ENCODE peak calls at places on chromosomes 1 and 21, in five cellular contexts. One of them, this sample, is unnamed.

GRCh38 chr21:29555601-29556000 is 256.9 kb downstream of the BACH1 start:
- DNase-seq in K562: no peak
- DNase-seq in stomach: no peak
- DNase-seq in endothelial cell of umbilical vein: no peak
- DNase-seq in sigmoid colon: no peak
- DNase-seq in this sample: no peak

GRCh38 chr1:9835758-9836631 is 12.2 kb upstream of the CLSTN1 start:
- DNase-seq in K562: no peak
- DNase-seq in stomach: no peak
- DNase-seq in endothelial cell of umbilical vein: peak
- DNase-seq in sigmoid colon: peak
- DNase-seq in this sample: no peak

GRCh38 chr1:174352117-174352516 is 95.6 kb upstream of the GPR52 start:
- DNase-seq in K562: no peak
- DNase-seq in stomach: no peak
- DNase-seq in endothelial cell of umbilical vein: no peak
- DNase-seq in sigmoid colon: no peak
- DNase-seq in this sample: no peak

GRCh38 chr1:233448290-233448689 is 120.8 kb downstream of the MAP3K21 start:
- DNase-seq in K562: peak
- DNase-seq in stomach: no peak
- DNase-seq in endothelial cell of umbilical vein: no peak
- DNase-seq in sigmoid colon: no peak
- DNase-seq in this sample: no peak

GRCh38 chr1:32754282-32755097 is 51.9 kb upstream of the SYNC start:
- DNase-seq in K562: peak
- DNase-seq in stomach: peak
- DNase-seq in endothelial cell of umbilical vein: no peak
- DNase-seq in sigmoid colon: no peak
- DNase-seq in this sample: no peak

GRCh38 chr1:2935766-2936390 is 85.4 kb upstream of the ACTRT2 start:
- DNase-seq in K562: no peak
- DNase-seq in stomach: no peak
- DNase-seq in endothelial cell of umbilical vein: no peak
- DNase-seq in sigmoid colon: no peak
- DNase-seq in this sample: no peak

GRCh38 chr1:41152622-41153044 is 89.5 kb downstream of the SCMH1 start:
- DNase-seq in K562: no peak
- DNase-seq in stomach: no peak
- DNase-seq in endothelial cell of umbilical vein: no peak
- DNase-seq in sigmoid colon: peak
- DNase-seq in this sample: no peak

GRCh38 chr1:209899948-209900347 is 38.1 kb upstream of the SYT14 start:
- DNase-seq in K562: peak
- DNase-seq in stomach: no peak
- DNase-seq in endothelial cell of umbilical vein: peak
- DNase-seq in sigmoid colon: no peak
- DNase-seq in this sample: no peak

GRCh38 chr1:191160837-191161236 is 683.2 kb upstream of the BRINP3 start:
- DNase-seq in K562: no peak
- DNase-seq in stomach: no peak
- DNase-seq in endothelial cell of umbilical vein: no peak
- DNase-seq in sigmoid colon: no peak
- DNase-seq in this sample: no peak

GRCh38 chr1:6254691-6255090 is 6.2 kb downstream of the GPR153 start:
- DNase-seq in K562: no peak
- DNase-seq in stomach: no peak
- DNase-seq in endothelial cell of umbilical vein: no peak
- DNase-seq in sigmoid colon: no peak
- DNase-seq in this sample: no peak

GRCh38 chr1:203124546-203125317 is 2.8 kb upstream of the ADORA1 start:
- DNase-seq in K562: peak
- DNase-seq in stomach: no peak
- DNase-seq in endothelial cell of umbilical vein: no peak
- DNase-seq in sigmoid colon: no peak
- DNase-seq in this sample: no peak

GRCh38 chr1:246012271-246012854 is 494.7 kb downstream of the SMYD3 start:
- DNase-seq in K562: peak
- DNase-seq in stomach: no peak
- DNase-seq in endothelial cell of umbilical vein: peak
- DNase-seq in sigmoid colon: no peak
- DNase-seq in this sample: no peak

GRCh38 chr21:46324390-46325072 is 575 bp downstream of the PCNT start:
- DNase-seq in K562: peak
- DNase-seq in stomach: peak
- DNase-seq in endothelial cell of umbilical vein: peak
- DNase-seq in sigmoid colon: peak
- DNase-seq in this sample: peak

GRCh38 chr1:64000021-64000420 is 203.4 kb upstream of the UBE2U start:
- DNase-seq in K562: no peak
- DNase-seq in stomach: no peak
- DNase-seq in endothelial cell of umbilical vein: no peak
- DNase-seq in sigmoid colon: no peak
- DNase-seq in this sample: no peak

GRCh38 chr1:234978397-234979291 is 150.0 kb downstream of the TOMM20 start:
- DNase-seq in K562: peak
- DNase-seq in stomach: peak
- DNase-seq in endothelial cell of umbilical vein: peak
- DNase-seq in sigmoid colon: peak
- DNase-seq in this sample: no peak

GRCh38 chr1:19884312-19884711 is 2.1 kb downstream of the OTUD3 start:
- DNase-seq in K562: no peak
- DNase-seq in stomach: no peak
- DNase-seq in endothelial cell of umbilical vein: no peak
- DNase-seq in sigmoid colon: no peak
- DNase-seq in this sample: no peak

GRCh38 chr1:248243204-248243603 is 12.0 kb downstream of the OR2M4 start:
- DNase-seq in K562: peak
- DNase-seq in stomach: no peak
- DNase-seq in endothelial cell of umbilical vein: no peak
- DNase-seq in sigmoid colon: no peak
- DNase-seq in this sample: no peak

GRCh38 chr1:165659581-165659895 is 28.5 kb downstream of the MGST3 start:
- DNase-seq in K562: no peak
- DNase-seq in stomach: no peak
- DNase-seq in endothelial cell of umbilical vein: no peak
- DNase-seq in sigmoid colon: no peak
- DNase-seq in this sample: no peak

GRCh38 chr1:116433283-116434257 is 60.5 kb downstream of the ATP1A1 start:
- DNase-seq in K562: peak
- DNase-seq in stomach: peak
- DNase-seq in endothelial cell of umbilical vein: no peak
- DNase-seq in sigmoid colon: no peak
- DNase-seq in this sample: peak

GRCh38 chr1:213761845-213762407 is 225.8 kb upstream of the PROX1 start:
- DNase-seq in K562: no peak
- DNase-seq in stomach: no peak
- DNase-seq in endothelial cell of umbilical vein: peak
- DNase-seq in sigmoid colon: no peak
- DNase-seq in this sample: no peak

GRCh38 chr1:4180066-4180735 is 280.1 kb upstream of the C1orf174 start:
- DNase-seq in K562: no peak
- DNase-seq in stomach: no peak
- DNase-seq in endothelial cell of umbilical vein: no peak
- DNase-seq in sigmoid colon: no peak
- DNase-seq in this sample: peak

GRCh38 chr1:55718758-55719671 is 503.9 kb upstream of the USP24 start:
- DNase-seq in K562: no peak
- DNase-seq in stomach: peak
- DNase-seq in endothelial cell of umbilical vein: no peak
- DNase-seq in sigmoid colon: peak
- DNase-seq in this sample: peak

GRCh38 chr1:179366093-179366800 is 476 bp downstream of the AXDND1 start:
- DNase-seq in K562: no peak
- DNase-seq in stomach: no peak
- DNase-seq in endothelial cell of umbilical vein: no peak
- DNase-seq in sigmoid colon: no peak
- DNase-seq in this sample: no peak

GRCh38 chr21:34935868-34936267 is 113.2 kb downstream of the RUNX1 start:
- DNase-seq in K562: no peak
- DNase-seq in stomach: no peak
- DNase-seq in endothelial cell of umbilical vein: no peak
- DNase-seq in sigmoid colon: no peak
- DNase-seq in this sample: no peak

DNA sequence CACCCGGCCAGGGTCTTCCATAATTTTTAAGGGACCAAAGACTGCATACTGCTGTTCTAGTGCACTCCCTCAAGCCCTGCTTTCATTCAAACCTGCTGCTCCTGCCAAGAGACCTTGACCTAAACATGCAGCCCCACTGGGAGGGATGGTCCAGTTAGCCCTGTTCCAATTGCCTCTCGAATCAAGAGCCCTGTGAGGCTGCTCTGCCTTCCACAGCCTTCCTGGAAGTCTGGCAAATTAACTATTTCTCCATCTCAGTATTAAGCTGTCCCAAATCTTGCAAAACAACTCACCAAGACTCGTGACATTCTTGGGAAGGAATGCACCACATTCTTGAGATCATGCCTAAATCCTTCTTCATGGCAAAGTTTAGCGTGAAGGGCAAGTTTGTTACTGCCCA is 231.3 kb downstream of the C1orf94 start:
- DNase-seq in K562: no peak
- DNase-seq in stomach: no peak
- DNase-seq in endothelial cell of umbilical vein: no peak
- DNase-seq in sigmoid colon: no peak
- DNase-seq in this sample: peak
- H3K4me3 ChIP-seq in K562: no peak
- H3K4me3 ChIP-seq in stomach: no peak
- H3K4me3 ChIP-seq in endothelial cell of umbilical vein: no peak
- H3K4me3 ChIP-seq in sigmoid colon: no peak
- H3K4me3 ChIP-seq in this sample: no peak

GRCh38 chr1:177858222-177858894 is 111.5 kb downstream of the SEC16B start:
- DNase-seq in K562: no peak
- DNase-seq in stomach: no peak
- DNase-seq in endothelial cell of umbilical vein: peak
- DNase-seq in sigmoid colon: no peak
- DNase-seq in this sample: no peak

GRCh38 chr1:177862916-177863315 is 106.9 kb downstream of the SEC16B start:
- DNase-seq in K562: no peak
- DNase-seq in stomach: no peak
- DNase-seq in endothelial cell of umbilical vein: no peak
- DNase-seq in sigmoid colon: no peak
- DNase-seq in this sample: no peak

GRCh38 chr1:177854951-177855350 is 114.9 kb downstream of the SEC16B start:
- DNase-seq in K562: no peak
- DNase-seq in stomach: no peak
- DNase-seq in endothelial cell of umbilical vein: no peak
- DNase-seq in sigmoid colon: no peak
- DNase-seq in this sample: no peak

DNA sequence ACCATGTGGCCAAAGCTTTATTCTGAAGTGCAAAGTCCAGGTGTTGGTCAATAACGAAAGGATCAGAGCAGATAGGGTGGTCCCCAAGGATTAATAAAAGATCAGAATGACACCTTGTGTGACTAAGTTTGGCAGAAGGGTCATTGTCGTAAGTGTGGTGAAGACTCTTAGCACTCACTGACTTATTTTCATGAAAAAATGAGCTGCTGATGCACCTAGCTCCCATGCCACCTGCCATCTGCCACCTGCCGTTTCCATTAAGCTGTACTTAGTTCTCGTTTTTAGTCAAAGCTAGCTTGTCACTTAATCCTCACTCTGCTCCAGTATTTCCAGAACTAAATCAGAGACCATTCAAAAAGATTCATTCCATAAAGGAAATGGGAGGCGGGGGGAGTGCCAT is 112.6 kb downstream of the SEC16B start:
- DNase-seq in K562: no peak
- DNase-seq in stomach: no peak
- DNase-seq in endothelial cell of umbilical vein: no peak
- DNase-seq in sigmoid colon: no peak
- DNase-seq in this sample: no peak
- TF ChIP-seq POLR2AphosphoS5 in K562: no peak
- TF ChIP-seq POLR2AphosphoS5 in stomach: no peak
- TF ChIP-seq POLR2AphosphoS5 in endothelial cell of umbilical vein: no peak
- TF ChIP-seq POLR2AphosphoS5 in sigmoid colon: no peak
- TF ChIP-seq POLR2AphosphoS5 in this sample: no peak

DNA sequence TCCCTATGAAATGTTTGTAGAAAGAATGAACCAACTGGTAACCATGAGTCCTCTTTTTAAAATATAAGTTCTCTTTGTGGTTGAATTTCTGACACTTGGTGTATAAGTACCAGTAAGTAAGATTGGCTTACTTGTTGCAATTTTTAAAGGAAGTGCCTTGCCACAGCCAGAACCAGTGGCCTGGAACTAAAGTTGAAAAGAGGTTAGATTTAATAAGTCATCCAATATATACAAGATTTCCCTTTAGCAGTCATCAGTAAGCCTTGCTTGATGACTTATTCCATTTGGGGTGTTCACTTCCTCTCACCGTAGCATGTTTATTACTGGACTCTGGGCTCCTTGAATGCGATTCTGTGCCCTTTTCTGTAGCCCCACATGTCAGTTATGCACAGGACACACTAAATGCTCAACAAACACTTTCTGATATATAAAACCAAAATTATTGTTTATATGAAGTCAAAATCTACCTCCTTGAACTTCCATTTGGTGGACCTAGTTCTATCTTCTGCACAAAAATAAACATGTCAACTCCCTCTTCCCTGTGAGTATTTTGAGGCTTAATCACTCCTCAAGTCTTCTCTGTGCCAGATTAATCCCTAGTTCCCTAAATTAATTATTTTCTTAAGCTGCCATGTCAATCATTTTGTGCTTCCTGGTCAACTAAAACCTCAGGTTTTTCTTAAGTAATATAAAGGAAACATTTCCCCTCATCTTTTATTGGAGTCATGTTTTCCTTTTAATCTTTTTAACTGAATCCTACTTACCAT is 218.1 kb downstream of the ST6GALNAC3 start:
- DNase-seq in K562: no peak
- DNase-seq in stomach: no peak
- DNase-seq in endothelial cell of umbilical vein: no peak
- DNase-seq in sigmoid colon: no peak
- DNase-seq in this sample: no peak
- H3K4me3 ChIP-seq in K562: no peak
- H3K4me3 ChIP-seq in stomach: no peak
- H3K4me3 ChIP-seq in endothelial cell of umbilical vein: no peak
- H3K4me3 ChIP-seq in sigmoid colon: no peak
- H3K4me3 ChIP-seq in this sample: no peak

DNA sequence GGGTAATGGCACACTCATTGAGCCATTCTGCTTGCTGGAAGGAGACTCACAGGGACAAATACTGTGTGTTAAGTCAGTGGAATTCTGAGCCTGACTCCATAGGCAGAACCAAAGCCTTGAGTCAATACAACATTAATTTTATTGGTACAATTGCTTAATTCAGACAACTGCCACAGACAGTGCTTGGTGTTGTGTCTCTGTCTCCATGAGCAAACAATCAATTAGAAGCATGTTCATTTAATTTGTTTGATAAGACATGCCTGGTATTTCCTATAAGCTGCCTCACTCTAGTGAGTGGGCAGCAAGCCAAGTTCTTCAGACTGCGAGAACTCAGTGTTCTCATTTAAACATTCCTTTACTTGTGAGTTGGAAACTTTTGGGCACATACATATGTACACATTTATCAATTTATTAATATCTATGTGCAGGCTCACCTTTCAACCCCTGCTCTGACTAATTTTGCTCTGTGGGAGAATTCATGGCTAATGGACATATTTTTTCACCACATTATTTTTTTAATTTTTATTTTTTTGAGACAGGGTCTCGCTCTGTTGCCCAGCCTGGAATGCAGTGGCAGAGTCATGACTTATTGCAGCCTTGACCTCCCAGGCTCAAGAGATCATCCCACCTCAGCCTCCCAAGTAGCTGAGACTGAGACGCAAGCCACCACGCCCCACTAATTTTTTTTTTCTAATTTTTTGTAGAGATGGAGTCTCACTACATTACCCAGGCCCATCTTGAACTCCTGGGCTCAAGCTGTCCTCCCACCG is 4.5 kb upstream of the SRSF10 start:
- DNase-seq in K562: no peak
- DNase-seq in stomach: peak
- DNase-seq in endothelial cell of umbilical vein: peak
- DNase-seq in sigmoid colon: no peak
- DNase-seq in this sample: no peak
- TF ChIP-seq POLR2AphosphoS5 in K562: no peak
- TF ChIP-seq POLR2AphosphoS5 in stomach: no peak
- TF ChIP-seq POLR2AphosphoS5 in endothelial cell of umbilical vein: peak
- TF ChIP-seq POLR2AphosphoS5 in sigmoid colon: no peak
- TF ChIP-seq POLR2AphosphoS5 in this sample: peak